ENCODE peak calls at places on chromosomes 12 and 14, in eight cellular contexts. Q, C, J, D, R, K, X and G are unnamed samples.
A peak's percentile ranks its signal among the peaks of the same experiment; 100 is the strongest.

GRCh38 chr14:35416108-35416750 is 11.7 kb upstream of the NFKBIA start:
- DNase-seq in C (no peak), R (no peak), X (no peak), K (no peak), J (no peak), D (no peak), Q (no peak), G (no peak)

GRCh38 chr12:132161796-132162507 is 17.7 kb downstream of the NOC4L start:
- DNase-seq in R (no peak), X (no peak), D (no peak), Q (no peak), J (no peak), K (no peak), C (no peak), G (peak; percentile 13)

GRCh38 chr12:54591001-54591591 is 2.6 kb upstream of the PPP1R1A start:
- DNase-seq in X (peak; percentile 7), R (no peak), K (peak; percentile 10), C (no peak), J (no peak), Q (no peak), D (no peak), G (no peak)

GRCh38 chr12:78385541-78385940 is 479.0 kb upstream of the SYT1 start:
- DNase-seq in K (no peak), C (no peak), Q (no peak), X (no peak), R (no peak), J (no peak), D (no peak), G (no peak)

GRCh38 chr14:21267886-21268611 is 1.2 kb downstream of the HNRNPC start:
- DNase-seq in D (no peak), X (no peak), J (no peak), C (no peak), R (no peak), K (peak; percentile 22), Q (no peak), G (no peak)

GRCh38 chr14:72024043-72024407 is 91.8 kb downstream of the RGS6 start:
- DNase-seq in R (peak; percentile 19), J (no peak), K (peak; percentile 53), Q (peak; percentile 48), X (peak; percentile 51), D (peak; percentile 3), C (peak; percentile 28), G (peak; percentile 31)

GRCh38 chr14:100605230-100605629 is 18.0 kb upstream of the BEGAIN start:
- DNase-seq in Q (no peak), C (no peak), X (no peak), R (no peak), D (no peak), K (no peak), J (no peak), G (peak; percentile 7)

GRCh38 chr14:20498622-20499021 is 6.7 kb upstream of the RNASE10 start:
- DNase-seq in C (no peak), K (no peak), Q (no peak), D (no peak), X (no peak), J (no peak), R (no peak), G (no peak)

GRCh38 chr12:48164456-48164855 is 7.1 kb upstream of the ASB8 start:
- DNase-seq in C (no peak), X (no peak), D (no peak), K (no peak), Q (no peak), J (no peak), R (no peak), G (no peak)

GRCh38 chr12:100395811-100396210 is 38.9 kb downstream of the SLC17A8 start:
- DNase-seq in K (no peak), D (no peak), R (no peak), J (no peak), Q (no peak), X (no peak), C (peak; percentile 38), G (no peak)

GRCh38 chr14:21343035-21343794 is 40.6 kb downstream of the SUPT16H start:
- DNase-seq in R (no peak), X (no peak), K (no peak), C (no peak), Q (no peak), D (no peak), J (no peak), G (no peak)

GRCh38 chr12:106696071-106696470 is 78.4 kb upstream of the RIC8B start:
- DNase-seq in R (no peak), J (no peak), X (no peak), C (no peak), D (no peak), K (no peak), Q (no peak), G (no peak)

GRCh38 chr12:131133994-131134393 is 180.3 kb downstream of the ADGRD1 start:
- DNase-seq in X (no peak), J (peak; percentile 18), C (no peak), K (no peak), R (no peak), D (no peak), Q (no peak), G (no peak)

GRCh38 chr12:27969901-27970390 is 2.6 kb downstream of the PTHLH start:
- DNase-seq in X (peak; percentile 79), D (peak; percentile 57), Q (peak; percentile 90), J (no peak), K (no peak), R (peak; percentile 44), C (peak; percentile 40), G (peak; percentile 47)

GRCh38 chr12:81077686-81078441 is at the start of gene ACSS3:
- DNase-seq in C (peak; percentile 21), X (peak; percentile 68), J (peak; percentile 71), D (peak; percentile 28), Q (no peak), R (no peak), K (no peak), G (peak; percentile 24)

GRCh38 chr12:102406033-102406584 is 74.3 kb downstream of the IGF1 start:
- DNase-seq in D (peak; percentile 9), X (peak; percentile 72), K (no peak), Q (no peak), C (peak; percentile 28), R (peak; percentile 8), J (no peak), G (peak; percentile 22)

GRCh38 chr12:117727301-117727700 is 241.5 kb downstream of the KSR2 start:
- DNase-seq in D (no peak), R (no peak), J (no peak), K (no peak), X (no peak), C (no peak), Q (no peak), G (no peak)

GRCh38 chr12:122063691-122064033 is 14.9 kb upstream of the MLXIP start:
- DNase-seq in J (peak; percentile 63), D (no peak), K (no peak), X (peak; percentile 86), Q (no peak), R (no peak), C (no peak), G (no peak)

GRCh38 chr12:122061253-122061652 is 17.3 kb upstream of the MLXIP start:
- DNase-seq in Q (no peak), X (no peak), K (no peak), C (no peak), D (no peak), J (peak; percentile 57), R (no peak), G (no peak)

GRCh38 chr12:122064780-122065588 is 13.6 kb upstream of the MLXIP start:
- DNase-seq in D (peak; percentile 82), Q (peak; percentile 74), J (peak; percentile 79), R (peak; percentile 42), K (no peak), X (peak; percentile 67), C (peak; percentile 54), G (peak; percentile 77)

GRCh38 chr12:122062832-122063690 is 15.5 kb upstream of the MLXIP start:
- DNase-seq in Q (peak; percentile 81), C (peak; percentile 81), J (peak; percentile 83), K (no peak), D (peak; percentile 83), X (peak; percentile 81), R (peak; percentile 74), G (no peak)

GRCh38 chr12:122064034-122064777 is 14.3 kb upstream of the MLXIP start:
- DNase-seq in J (peak; percentile 89), C (peak; percentile 92), D (peak; percentile 92), R (peak; percentile 77), Q (peak; percentile 98), X (peak; percentile 100), K (peak; percentile 85), G (peak; percentile 87)
- TF ChIP-seq CTCF in J (no peak), C (peak; percentile 18), D (peak; percentile 54), R (no peak), Q (peak; percentile 18), X (peak; percentile 30), K (peak; percentile 77), G (peak; percentile 60)

DNA sequence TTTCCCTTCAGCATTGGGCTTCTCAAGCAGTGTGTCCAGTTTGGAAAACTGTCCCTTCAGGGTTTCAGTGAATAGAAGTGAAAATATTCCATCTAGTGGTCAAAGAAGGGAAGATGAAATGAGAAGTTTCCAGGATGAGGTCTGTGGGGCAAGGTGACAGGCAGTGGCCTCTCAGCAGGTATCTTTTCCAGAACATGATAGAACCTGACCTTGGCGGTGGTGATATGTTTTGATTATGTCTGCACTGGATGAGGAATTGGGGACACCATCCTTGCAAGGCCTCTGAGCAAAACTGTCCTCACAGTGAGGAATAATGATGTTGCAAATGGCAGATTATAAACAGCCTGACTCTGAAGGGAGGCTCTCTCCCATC is 4.7 kb downstream of the GPX2 start:
- DNase-seq in J (no peak), C (no peak), X (no peak), D (peak; percentile 10), K (no peak), R (no peak), Q (peak; percentile 48), G (no peak)
- TF ChIP-seq CTCF in J (no peak), C (no peak), X (no peak), D (peak; percentile 24), K (peak; percentile 36), R (no peak), Q (peak; percentile 49), G (no peak)

DNA sequence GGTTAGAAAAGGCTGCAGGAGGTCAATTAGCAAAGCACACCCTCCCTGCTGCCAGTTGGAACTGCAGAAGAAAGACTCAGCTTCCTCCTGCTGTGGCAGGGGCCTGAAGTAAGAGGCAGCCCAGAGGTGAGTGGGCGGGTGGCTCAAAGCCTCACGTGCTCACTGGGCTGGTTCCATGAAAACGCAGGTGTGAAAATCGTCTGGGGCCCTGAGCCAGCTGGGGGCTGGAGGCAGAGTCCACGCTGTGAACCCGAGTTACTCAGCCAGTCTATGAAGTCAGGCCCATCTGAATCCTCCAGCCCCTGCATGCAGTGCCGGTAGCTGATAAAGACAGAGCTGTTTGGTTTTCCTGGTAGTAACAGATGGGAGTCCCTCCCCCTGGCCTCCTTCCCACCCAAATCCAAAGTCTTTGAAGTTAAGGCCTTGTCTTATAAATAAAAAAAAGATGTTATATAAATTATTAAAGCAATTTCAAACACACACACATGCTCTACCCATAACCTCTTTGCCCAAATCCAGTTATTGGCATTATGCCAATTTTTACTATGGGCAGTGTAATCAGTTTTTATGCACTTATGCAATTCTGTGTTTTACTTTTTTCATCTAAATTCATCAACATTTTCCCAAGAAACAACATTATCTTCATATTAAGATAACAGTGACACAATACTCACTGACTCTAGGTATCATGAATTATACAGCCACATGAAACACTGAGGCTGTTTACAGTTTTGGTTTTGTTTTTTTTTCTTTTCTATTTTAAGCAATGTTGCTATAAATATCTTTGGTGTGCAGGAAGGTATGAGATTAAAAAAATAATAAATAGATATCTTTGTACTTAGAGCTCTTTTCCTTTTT is 57.9 kb upstream of the PNMA1 start:
- DNase-seq in R (peak; percentile 71), D (peak; percentile 69), J (peak; percentile 79), C (peak; percentile 84), Q (no peak), X (peak; percentile 93), K (peak; percentile 95), G (no peak)
- TF ChIP-seq CTCF in R (no peak), D (no peak), J (no peak), C (no peak), Q (no peak), X (no peak), K (no peak), G (no peak)

GRCh38 chr12:111297703-111298426 is 71.0 kb downstream of the PHETA1 start:
- DNase-seq in Q (no peak), C (no peak), X (no peak), R (no peak), K (no peak), J (no peak), D (no peak), G (peak; percentile 54)
- TF ChIP-seq CTCF in Q (no peak), C (no peak), X (no peak), R (no peak), K (no peak), J (no peak), D (no peak), G (no peak)